ENCODE peak calls at places on chromosomes 4 and X, in eight cellular contexts. I is A549, S is left lung, M is dorsolateral prefrontal cortex, B is lower lobe of right lung, L is tibial nerve, G is stomach, F is tibial artery. Y is an unnamed sample.

GRCh38 chr4:156052116-156052515 is 98.5 kb upstream of the CTSO start:
- DNase-seq in I (no peak), S (no peak), M (no peak), B (no peak), L (no peak), G (no peak), F (no peak), Y (no peak)

GRCh38 chrX:39327255-39327654 is 526.0 kb downstream of the MID1IP1 start:
- DNase-seq in I (no peak), S (no peak), M (no peak), B (no peak), L (no peak), G (no peak), F (no peak), Y (no peak)

GRCh38 chrX:129705988-129706387 is 32.8 kb upstream of the XPNPEP2 start:
- DNase-seq in I (no peak), S (no peak), M (no peak), B (no peak), L (no peak), G (no peak), F (no peak), Y (no peak)

GRCh38 chr4:151489462-151490203 is 80.7 kb downstream of the FHIP1A start:
- DNase-seq in I (no peak), S (peak), M (no peak), B (peak), L (no peak), G (no peak), F (no peak), Y (no peak)

GRCh38 chr4:106707776-106708603 is 328.1 kb downstream of the DKK2 start:
- DNase-seq in I (no peak), S (no peak), M (no peak), B (no peak), L (no peak), G (no peak), F (no peak), Y (no peak)

GRCh38 chrX:23694606-23695005 is 27.3 kb downstream of the PRDX4 start:
- DNase-seq in I (peak), S (peak), M (peak), B (peak), L (peak), G (peak), F (peak), Y (no peak)

GRCh38 chr4:154779362-154779947 is 1.6 kb upstream of the RBM46 start:
- DNase-seq in I (peak), S (no peak), M (no peak), B (no peak), L (no peak), G (no peak), F (no peak), Y (no peak)

GRCh38 chr4:172726001-172726423 is 442.6 kb upstream of the GALNT7 start:
- DNase-seq in I (peak), S (no peak), M (no peak), B (no peak), L (no peak), G (peak), F (no peak), Y (no peak)

GRCh38 chrX:108001218-108001814 is 19.1 kb upstream of the TEX13B start:
- DNase-seq in I (peak), S (no peak), M (no peak), B (no peak), L (no peak), G (no peak), F (no peak), Y (no peak)

GRCh38 chr4:94621491-94622080 is 136.2 kb upstream of the BMPR1B start:
- DNase-seq in I (peak), S (no peak), M (no peak), B (no peak), L (no peak), G (no peak), F (no peak), Y (no peak)

GRCh38 chr4:40749717-40750460 is at the start of gene NSUN7:
- DNase-seq in I (peak), S (peak), M (no peak), B (peak), L (no peak), G (peak), F (no peak), Y (peak)

GRCh38 chr4:8409271-8410065 is 31.1 kb downstream of the ACOX3 start:
- DNase-seq in I (no peak), S (peak), M (no peak), B (peak), L (no peak), G (peak), F (no peak), Y (peak)

GRCh38 chrX:39580043-39580442 is 517.7 kb downstream of the BCOR start:
- DNase-seq in I (no peak), S (no peak), M (no peak), B (no peak), L (no peak), G (no peak), F (no peak), Y (no peak)

GRCh38 chr4:10006236-10006603 is 15.1 kb downstream of the SLC2A9 start:
- DNase-seq in I (peak), S (peak), M (no peak), B (no peak), L (no peak), G (peak), F (peak), Y (no peak)

GRCh38 chr4:184064877-184065276 is 152.8 kb downstream of the ENPP6 start:
- DNase-seq in I (no peak), S (no peak), M (no peak), B (no peak), L (no peak), G (peak), F (no peak), Y (no peak)

GRCh38 chrX:8913665-8914409 is 112.7 kb upstream of the FAM9A start:
- DNase-seq in I (no peak), S (peak), M (no peak), B (no peak), L (no peak), G (no peak), F (peak), Y (no peak)

GRCh38 chrX:150544222-150544787 is 24.1 kb upstream of the MTM1 start:
- DNase-seq in I (peak), S (no peak), M (no peak), B (no peak), L (no peak), G (no peak), F (no peak), Y (no peak)

GRCh38 chr4:113618205-113618604 is 143.3 kb downstream of the CAMK2D start:
- DNase-seq in I (no peak), S (no peak), M (no peak), B (no peak), L (no peak), G (no peak), F (no peak), Y (no peak)

GRCh38 chr4:27350161-27350560 is 489.5 kb downstream of the STIM2 start:
- DNase-seq in I (no peak), S (no peak), M (no peak), B (no peak), L (no peak), G (no peak), F (no peak), Y (no peak)

GRCh38 chr4:56305390-56305789 is 81.9 kb downstream of the AASDH start:
- DNase-seq in I (no peak), S (no peak), M (no peak), B (no peak), L (no peak), G (no peak), F (no peak), Y (no peak)

GRCh38 chr4:1384675-1385372 is 21.4 kb downstream of the NKX1-1 start:
- DNase-seq in I (no peak), S (no peak), M (peak), B (peak), L (no peak), G (no peak), F (no peak), Y (peak)
- H3K27ac ChIP-seq in I (no peak), S (no peak), M (no peak), B (no peak), L (no peak), G (no peak), F (no peak), Y (no peak)

GRCh38 chrX:62928906-62929305 is 422.2 kb downstream of the SPIN4 start:
- DNase-seq in I (no peak), S (no peak), M (no peak), B (no peak), L (no peak), G (no peak), F (no peak), Y (peak)
- H3K4me3 ChIP-seq in I (no peak), S (no peak), M (no peak), B (no peak), L (no peak), G (no peak), F (no peak), Y (no peak)

GRCh38 chrX:126137899-126138298 is 28.2 kb downstream of the DCAF12L2 start:
- DNase-seq in I (no peak), S (no peak), M (no peak), B (no peak), L (no peak), G (no peak), F (no peak), Y (no peak)
- TF ChIP-seq CTCF in I (no peak), S (no peak), M (no peak), B (no peak), L (no peak), G (peak), F (no peak), Y (no peak)

GRCh38 chr4:90425893-90426292 is 298.7 kb downstream of the CCSER1 start:
- DNase-seq in I (no peak), S (no peak), M (no peak), B (no peak), L (no peak), G (no peak), F (no peak), Y (no peak)
- H3K27ac ChIP-seq in I (no peak), S (no peak), M (no peak), B (no peak), L (no peak), G (no peak), F (no peak), Y (no peak)

GRCh38 chr4:336893-337142 is 796 bp upstream of the ZNF141 start:
- DNase-seq in I (no peak), S (no peak), M (peak), B (no peak), L (peak), G (no peak), F (no peak), Y (no peak)

GRCh38 chr4:337932-338758 is 531 bp downstream of the ZNF141 start:
- DNase-seq in I (peak), S (peak), M (peak), B (peak), L (peak), G (peak), F (no peak), Y (peak)

GRCh38 chr4:337143-337931 is at the start of gene ZNF141:
- DNase-seq in I (peak), S (peak), M (peak), B (peak), L (peak), G (peak), F (peak), Y (peak)

GRCh38 chr4:336099-336892 is 1.3 kb upstream of the ZNF141 start:
- DNase-seq in I (no peak), S (peak), M (no peak), B (peak), L (no peak), G (no peak), F (peak), Y (peak)

GRCh38 chr4:335515-335914 is 2.1 kb upstream of the ZNF141 start:
- DNase-seq in I (no peak), S (no peak), M (no peak), B (no peak), L (no peak), G (no peak), F (no peak), Y (no peak)
- H3K4me3 ChIP-seq in I (no peak), S (no peak), M (no peak), B (no peak), L (no peak), G (no peak), F (peak), Y (no peak)

GRCh38 chr4:63105839-63106238 is 1303.4 kb downstream of the TECRL start:
- DNase-seq in I (no peak), S (no peak), M (no peak), B (no peak), L (no peak), G (no peak), F (no peak), Y (no peak)

DNA sequence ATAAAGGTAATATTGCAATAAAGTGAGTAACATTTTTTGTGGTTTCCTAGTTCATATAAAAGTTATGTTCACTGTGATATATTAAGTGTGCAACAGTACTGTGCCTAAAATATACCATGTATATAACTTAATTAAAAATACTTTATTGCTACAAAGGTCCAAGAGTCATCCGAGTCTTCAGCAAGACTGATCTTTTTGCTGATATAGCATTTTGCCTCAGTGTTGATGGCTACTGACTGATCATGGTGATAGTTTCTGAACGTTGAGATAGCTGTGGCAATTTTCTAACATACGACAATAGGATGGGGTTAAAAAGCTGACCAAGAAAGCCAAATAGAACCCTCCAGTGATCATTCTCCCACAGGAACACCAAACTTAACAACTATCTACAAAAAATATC is 1302.7 kb downstream of the TECRL start:
- DNase-seq in I (no peak), S (no peak), M (no peak), B (no peak), L (no peak), G (no peak), F (no peak), Y (no peak)
- TF ChIP-seq CTCF in I (no peak), S (no peak), M (no peak), B (no peak), L (no peak), G (no peak), F (no peak), Y (no peak)

DNA sequence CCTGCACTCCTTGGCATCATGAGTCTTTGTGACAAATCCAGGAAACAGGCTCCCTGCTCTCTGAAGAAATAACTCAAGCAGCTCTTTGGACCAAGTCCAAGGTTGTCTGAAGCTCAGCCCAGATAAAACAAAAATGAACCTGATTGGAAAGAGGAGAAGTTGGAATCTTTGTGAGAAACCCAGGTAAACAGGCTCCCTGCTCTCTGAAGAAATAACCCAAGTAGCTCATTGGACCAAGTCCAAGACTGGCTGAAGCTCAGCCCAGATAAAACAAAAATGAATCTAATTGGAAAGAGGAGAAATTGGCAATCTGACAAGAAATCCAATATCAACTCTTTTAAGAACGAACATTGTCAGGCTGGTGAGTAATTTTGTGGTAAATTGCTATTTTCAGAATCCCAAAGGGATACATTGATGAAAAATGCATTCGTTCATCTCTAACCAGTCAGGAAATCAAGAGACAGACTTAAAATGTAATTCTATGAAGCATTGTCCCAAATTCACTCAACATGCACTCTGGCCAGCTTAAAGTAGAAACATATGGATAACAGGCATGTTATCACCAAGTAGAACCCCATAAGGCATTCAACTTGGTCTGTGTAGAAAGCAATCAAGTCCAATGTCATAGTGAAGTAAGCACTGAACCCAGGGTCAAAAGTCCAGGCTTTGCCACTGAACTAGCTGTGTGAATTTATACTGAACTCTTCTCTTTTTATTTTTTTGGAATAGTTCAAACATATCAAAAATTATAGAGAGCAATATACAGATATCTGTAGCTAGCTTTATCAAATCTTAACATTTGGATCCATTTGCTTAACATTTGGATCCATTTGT is 16.8 kb upstream of the NFXL1 start:
- DNase-seq in I (no peak), S (no peak), M (no peak), B (no peak), L (no peak), G (no peak), F (no peak), Y (no peak)
- H3K27ac ChIP-seq in I (no peak), S (no peak), M (no peak), B (no peak), L (peak), G (no peak), F (no peak), Y (no peak)

DNA sequence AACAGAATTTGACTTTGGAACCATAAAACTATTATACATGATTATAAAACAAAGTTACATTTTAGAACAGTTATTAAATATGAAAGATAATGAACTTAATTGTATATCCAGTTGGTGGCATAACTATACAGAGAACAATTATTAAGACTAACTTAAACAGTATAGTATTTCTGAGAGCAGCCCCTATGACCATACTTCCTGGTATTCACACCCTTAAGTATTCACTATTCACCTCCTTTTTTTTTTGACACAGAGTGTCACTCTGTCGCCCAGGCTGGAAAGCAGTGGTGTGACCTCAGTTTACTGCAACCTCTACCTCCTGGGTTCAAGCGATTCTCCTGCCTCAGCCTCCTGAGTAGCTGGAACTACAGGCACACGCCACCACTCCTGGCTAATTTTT is 74.5 kb downstream of the FRYL start:
- DNase-seq in I (no peak), S (no peak), M (no peak), B (no peak), L (no peak), G (no peak), F (no peak), Y (no peak)
- H3K4me3 ChIP-seq in I (no peak), S (no peak), M (no peak), B (no peak), L (no peak), G (no peak), F (no peak), Y (no peak)

DNA sequence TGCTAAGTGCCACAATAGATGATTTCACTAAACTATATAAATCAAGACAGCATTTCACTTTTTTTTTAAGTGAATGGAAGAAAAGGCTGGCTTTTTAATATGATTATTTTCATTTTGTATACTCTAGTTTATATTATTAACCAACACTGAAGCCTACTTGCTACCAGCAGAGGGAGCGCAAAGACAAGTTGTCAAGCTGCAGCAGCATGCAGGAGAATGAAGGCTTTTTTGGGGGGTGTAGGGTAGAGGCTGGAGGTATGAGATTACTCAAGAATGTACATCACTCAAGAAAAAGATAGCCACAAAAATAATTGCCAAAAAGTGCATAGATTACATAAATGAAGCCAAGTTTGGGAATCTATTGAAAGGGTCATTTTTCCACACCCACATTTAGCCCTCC is 519.5 kb downstream of the FGF13 start:
- DNase-seq in I (no peak), S (no peak), M (no peak), B (no peak), L (no peak), G (no peak), F (no peak), Y (no peak)
- TF ChIP-seq CTCF in I (peak), S (no peak), M (peak), B (no peak), L (no peak), G (peak), F (peak), Y (no peak)